ENCODE peak calls at places on chromosomes 12 and 14, in ten cellular contexts. L, M, K, J, S, C, A, O, W and G are unnamed samples.
A peak's percentile ranks its signal among the peaks of the same experiment; 100 is the strongest.

GRCh38 chr12:55039761-55040160 is 20.0 kb downstream of the NEUROD4 start:
- DNase-seq in L (no peak), M (no peak), K (no peak), J (no peak), S (no peak), C (no peak), A (no peak), O (no peak), W (no peak), G (no peak)

GRCh38 chr12:66140726-66141125 is 10.2 kb upstream of the LLPH start:
- DNase-seq in L (no peak), M (no peak), K (no peak), J (no peak), S (no peak), C (no peak), A (no peak), O (no peak), W (no peak), G (no peak)

GRCh38 chr14:65103150-65103760 is 938 bp upstream of the MAX start:
- DNase-seq in L (no peak), M (no peak), K (no peak), J (peak; percentile 11), S (peak; percentile 26), C (peak; percentile 33), A (peak; percentile 42), O (no peak), W (peak; percentile 13), G (no peak)

GRCh38 chr12:82174383-82174782 is 183.8 kb downstream of the CCDC59 start:
- DNase-seq in L (no peak), M (no peak), K (no peak), J (no peak), S (no peak), C (no peak), A (no peak), O (no peak), W (no peak), G (no peak)

GRCh38 chr14:103239751-103240150 is 94.3 kb upstream of the EIF5 start:
- DNase-seq in L (no peak), M (no peak), K (no peak), J (no peak), S (no peak), C (no peak), A (no peak), O (no peak), W (no peak), G (no peak)

GRCh38 chr12:29566441-29566840 is 69.0 kb upstream of the OVCH1 start:
- DNase-seq in L (no peak), M (no peak), K (no peak), J (no peak), S (no peak), C (no peak), A (no peak), O (no peak), W (no peak), G (no peak)

GRCh38 chr12:3493225-3494049 is 2.4 kb downstream of the PRMT8 start:
- DNase-seq in L (no peak), M (peak; percentile 54), K (no peak), J (no peak), S (no peak), C (peak; percentile 24), A (no peak), O (no peak), W (no peak), G (no peak)

GRCh38 chr14:61564623-61565091 is 130.7 kb upstream of the HIF1A start:
- DNase-seq in L (no peak), M (no peak), K (peak; percentile 84), J (peak; percentile 92), S (peak; percentile 83), C (no peak), A (no peak), O (no peak), W (peak; percentile 76), G (peak; percentile 79)

GRCh38 chr12:118553856-118554504 is 177.6 kb downstream of the SUDS3 start:
- DNase-seq in L (no peak), M (no peak), K (no peak), J (no peak), S (no peak), C (no peak), A (no peak), O (no peak), W (no peak), G (no peak)

GRCh38 chr14:54189358-54190354 is 207.2 kb upstream of the CDKN3 start:
- DNase-seq in L (no peak), M (no peak), K (peak; percentile 62), J (peak; percentile 83), S (peak; percentile 49), C (no peak), A (no peak), O (no peak), W (peak; percentile 56), G (peak; percentile 60)

GRCh38 chr14:22333408-22334274 is 255.4 kb downstream of the DAD1 start:
- DNase-seq in L (peak; percentile 17), M (no peak), K (peak; percentile 55), J (peak; percentile 52), S (peak; percentile 19), C (no peak), A (no peak), O (peak; percentile 2), W (peak; percentile 55), G (peak; percentile 53)

GRCh38 chr14:103068351-103069073 is 11.2 kb upstream of the CDC42BPB start:
- DNase-seq in L (no peak), M (no peak), K (no peak), J (no peak), S (no peak), C (no peak), A (no peak), O (no peak), W (no peak), G (no peak)

GRCh38 chr12:126883737-126884136 is 1383.2 kb upstream of the TMEM132C start:
- DNase-seq in L (no peak), M (no peak), K (no peak), J (no peak), S (no peak), C (no peak), A (no peak), O (no peak), W (peak; percentile 58), G (no peak)

GRCh38 chr12:98352218-98352811 is 163.1 kb upstream of the TMPO start:
- DNase-seq in L (no peak), M (no peak), K (peak; percentile 57), J (peak; percentile 83), S (no peak), C (no peak), A (no peak), O (no peak), W (peak; percentile 57), G (peak; percentile 65)

GRCh38 chr12:70719672-70720420 is 82.6 kb upstream of the PTPRB start:
- DNase-seq in L (peak; percentile 24), M (peak; percentile 79), K (peak; percentile 57), J (peak; percentile 20), S (no peak), C (peak; percentile 45), A (peak; percentile 43), O (peak; percentile 26), W (no peak), G (peak; percentile 72)

GRCh38 chr14:23695220-23695999 is 59.2 kb downstream of the DHRS2 start:
- DNase-seq in L (no peak), M (peak; percentile 45), K (no peak), J (no peak), S (no peak), C (no peak), A (no peak), O (no peak), W (no peak), G (peak; percentile 41)

GRCh38 chr14:83042858-83043257 is 1509.2 kb upstream of the SEL1L start:
- DNase-seq in L (no peak), M (no peak), K (no peak), J (no peak), S (no peak), C (no peak), A (no peak), O (no peak), W (no peak), G (no peak)

GRCh38 chr12:48883305-48884171 is 17.9 kb upstream of the RND1 start:
- DNase-seq in L (no peak), M (peak; percentile 64), K (no peak), J (no peak), S (no peak), C (no peak), A (no peak), O (no peak), W (no peak), G (no peak)

GRCh38 chr12:32036477-32037263 is 70.0 kb upstream of the BICD1 start:
- DNase-seq in L (no peak), M (no peak), K (no peak), J (no peak), S (no peak), C (no peak), A (no peak), O (no peak), W (no peak), G (no peak)

GRCh38 chr14:35050652-35051051 is 4.6 kb downstream of the FAM177A1 start:
- DNase-seq in L (no peak), M (no peak), K (peak; percentile 53), J (peak; percentile 49), S (peak; percentile 74), C (no peak), A (no peak), O (no peak), W (peak; percentile 32), G (peak; percentile 66)

GRCh38 chr14:24389266-24389855 is 9.4 kb upstream of the NYNRIN start:
- DNase-seq in L (no peak), M (no peak), K (no peak), J (peak; percentile 32), S (no peak), C (no peak), A (no peak), O (no peak), W (no peak), G (no peak)

GRCh38 chr14:37047226-37047625 is 125.2 kb downstream of the SLC25A21 start:
- DNase-seq in L (no peak), M (no peak), K (no peak), J (no peak), S (no peak), C (no peak), A (no peak), O (no peak), W (no peak), G (no peak)

GRCh38 chr12:23415180-23415579 is 534.3 kb downstream of the SOX5 start:
- DNase-seq in L (no peak), M (no peak), K (no peak), J (no peak), S (no peak), C (no peak), A (no peak), O (no peak), W (no peak), G (no peak)

GRCh38 chr12:79331870-79332269 is 358.9 kb downstream of the PAWR start:
- DNase-seq in L (no peak), M (no peak), K (no peak), J (peak; percentile 13), S (no peak), C (no peak), A (no peak), O (no peak), W (no peak), G (no peak)

GRCh38 chr14:22520235-22520634 is 68.8 kb downstream of the DAD1 start:
- DNase-seq in L (no peak), M (no peak), K (no peak), J (peak; percentile 11), S (no peak), C (no peak), A (no peak), O (no peak), W (no peak), G (peak; percentile 21)

GRCh38 chr14:71730471-71730870 is 201.8 kb upstream of the RGS6 start:
- DNase-seq in L (no peak), M (no peak), K (peak; percentile 26), J (peak; percentile 45), S (no peak), C (no peak), A (no peak), O (no peak), W (no peak), G (no peak)

GRCh38 chr12:93244514-93245077 is 133.1 kb upstream of the NUDT4 start:
- DNase-seq in L (no peak), M (no peak), K (no peak), J (no peak), S (no peak), C (peak; percentile 71), A (no peak), O (no peak), W (no peak), G (no peak)

GRCh38 chr14:59161571-59162175 is 26.8 kb upstream of the DAAM1 start:
- DNase-seq in L (peak; percentile 19), M (no peak), K (peak; percentile 22), J (peak; percentile 61), S (peak; percentile 38), C (peak; percentile 37), A (no peak), O (no peak), W (no peak), G (peak; percentile 37)